ENCODE peak calls at places on chromosomes 12 and 14, in six cellular contexts. E is HTR-8/SVneo, B is iris pigment epithelial cell, M is tibial artery, I is NCI-H748 treated with DMSO at 0.1 percent for 48 hours, F is activated B cell treated with CpG ODN at 0.5 μM for 24 hours. O is an unnamed sample.

GRCh38 chr14:65002586-65003210 is 16.0 kb downstream of the FNTB start:
- DNase-seq in E (no peak), B (peak), M (no peak), I (no peak), F (no peak), O (no peak)

GRCh38 chr12:104877107-104877705 is 80.9 kb downstream of the SLC41A2 start:
- DNase-seq in E (peak), B (peak), M (no peak), I (peak), F (no peak), O (peak)

GRCh38 chr14:80213602-80214001 is 2.3 kb upstream of the DIO2 start:
- DNase-seq in E (peak), B (peak), M (no peak), I (peak), F (no peak), O (peak)

GRCh38 chr14:75123991-75124390 is 2.9 kb downstream of the NEK9 start:
- DNase-seq in E (peak), B (peak), M (no peak), I (no peak), F (no peak), O (no peak)

GRCh38 chr12:102526701-102527100 is 46.3 kb upstream of the IGF1 start:
- DNase-seq in E (no peak), B (peak), M (no peak), I (no peak), F (no peak), O (no peak)

GRCh38 chr12:111434680-111435338 is 29.1 kb downstream of the SH2B3 start:
- DNase-seq in E (no peak), B (peak), M (no peak), I (no peak), F (peak), O (no peak)

GRCh38 chr12:123445388-123446344 is 9.2 kb upstream of the RILPL2 start:
- DNase-seq in E (peak), B (peak), M (peak), I (no peak), F (no peak), O (no peak)

GRCh38 chr14:51828017-51828797 is 32.2 kb upstream of the GNG2 start:
- DNase-seq in E (peak), B (peak), M (no peak), I (no peak), F (peak), O (no peak)

GRCh38 chr14:33457021-33457420 is 493.9 kb downstream of the EGLN3 start:
- DNase-seq in E (no peak), B (no peak), M (no peak), I (no peak), F (no peak), O (no peak)

GRCh38 chr12:1880153-1880845 is 38.2 kb downstream of the CACNA2D4 start:
- DNase-seq in E (no peak), B (no peak), M (peak), I (no peak), F (no peak), O (no peak)

GRCh38 chr12:52363111-52363679 is 4.1 kb downstream of the KRT85 start:
- DNase-seq in E (no peak), B (no peak), M (no peak), I (no peak), F (no peak), O (no peak)

GRCh38 chr14:99251721-99252120 is 20.3 kb downstream of the BCL11B start:
- DNase-seq in E (no peak), B (no peak), M (no peak), I (no peak), F (no peak), O (no peak)

GRCh38 chr12:56931474-56931978 is 2.7 kb downstream of the SDR9C7 start:
- DNase-seq in E (no peak), B (peak), M (no peak), I (no peak), F (no peak), O (no peak)

GRCh38 chr12:59372971-59373370 is 222.9 kb upstream of the SLC16A7 start:
- DNase-seq in E (peak), B (peak), M (no peak), I (peak), F (no peak), O (no peak)

GRCh38 chr12:82797480-82797879 is 110.8 kb downstream of the TMTC2 start:
- DNase-seq in E (no peak), B (no peak), M (no peak), I (no peak), F (no peak), O (no peak)

GRCh38 chr12:116138781-116139180 is 138.7 kb downstream of the MED13L start:
- DNase-seq in E (no peak), B (no peak), M (no peak), I (no peak), F (no peak), O (no peak)

GRCh38 chr12:51216652-51217051 is 1.2 kb downstream of the POU6F1 start:
- DNase-seq in E (no peak), B (no peak), M (no peak), I (no peak), F (no peak), O (no peak)

GRCh38 chr12:99146730-99147129 is 500.8 kb upstream of the GARIN6 start:
- DNase-seq in E (no peak), B (no peak), M (no peak), I (no peak), F (no peak), O (no peak)

GRCh38 chr12:115224031-115224430 is 540.1 kb upstream of the TBX3 start:
- DNase-seq in E (no peak), B (no peak), M (no peak), I (no peak), F (no peak), O (no peak)

GRCh38 chr14:95472819-95473251 is 43.6 kb downstream of the SYNE3 start:
- DNase-seq in E (no peak), B (no peak), M (no peak), I (no peak), F (no peak), O (no peak)

GRCh38 chr12:92987362-92987761 is 58.3 kb upstream of the EEA1 start:
- DNase-seq in E (peak), B (peak), M (no peak), I (peak), F (no peak), O (peak)

GRCh38 chr12:121786441-121786825 is 7.1 kb downstream of the RHOF start:
- DNase-seq in E (peak), B (peak), M (no peak), I (no peak), F (no peak), O (no peak)

GRCh38 chr12:132145334-132145733 is 1.1 kb downstream of the NOC4L start:
- DNase-seq in E (no peak), B (no peak), M (no peak), I (no peak), F (no peak), O (no peak)

GRCh38 chr14:104444159-104445030 is 135.2 kb upstream of the C14orf180 start:
- DNase-seq in E (no peak), B (no peak), M (peak), I (no peak), F (no peak), O (no peak)

GRCh38 chr14:34640826-34641225 is 10.9 kb upstream of the SNX6 start:
- DNase-seq in E (no peak), B (no peak), M (no peak), I (no peak), F (no peak), O (no peak)

GRCh38 chr12:88063375-88063774 is 34.2 kb upstream of the C12orf50 start:
- DNase-seq in E (peak), B (peak), M (no peak), I (no peak), F (no peak), O (no peak)

GRCh38 chr12:10075451-10075850 is 23.3 kb downstream of the CLEC1A start:
- DNase-seq in E (no peak), B (no peak), M (no peak), I (no peak), F (no peak), O (no peak)

O was measured in NCI-H526.